ENCODE peak calls at places on chromosomes 11 and 22, in seven cellular contexts. V, F, U, O, T, A and W are unnamed samples.

GRCh38 chr11:60788401-60789110 is 3.4 kb downstream of the MS4A10 start:
- DNase-seq in O (no peak), T (no peak), A (no peak), V (peak; percentile 55), F (no peak), U (no peak), W (no peak)

GRCh38 chr11:35859311-35859710 is 84.6 kb upstream of the LDLRAD3 start:
- DNase-seq in V (no peak), A (no peak), O (no peak), T (no peak), U (no peak), F (no peak), W (no peak)

GRCh38 chr11:87203907-87204602 is 166.3 kb downstream of the TMEM135 start:
- DNase-seq in U (no peak), T (no peak), F (no peak), A (no peak), O (no peak), V (no peak), W (no peak)

GRCh38 chr22:18070556-18071306 is 7.1 kb upstream of the PEX26 start:
- DNase-seq in O (no peak), F (no peak), A (no peak), U (no peak), V (no peak), T (peak; percentile 82), W (peak; percentile 21)

GRCh38 chr11:20873054-20873453 is 203.7 kb downstream of the NELL1 start:
- DNase-seq in O (no peak), T (no peak), V (no peak), A (no peak), F (no peak), U (no peak), W (peak; percentile 12)

GRCh38 chr11:3159296-3160190 is 5.6 kb downstream of the OSBPL5 start:
- DNase-seq in V (peak; percentile 83), A (peak; percentile 74), U (no peak), F (no peak), T (no peak), O (peak; percentile 69), W (no peak)

GRCh38 chr11:31809857-31810778 is 1.0 kb downstream of the PAX6 start:
- DNase-seq in T (no peak), F (no peak), U (no peak), O (no peak), V (peak; percentile 74), A (no peak), W (no peak)

GRCh38 chr22:40966683-40967082 is 15.5 kb downstream of the RBX1 start:
- DNase-seq in U (no peak), T (no peak), F (no peak), V (no peak), O (no peak), A (no peak), W (no peak)

GRCh38 chr11:14625804-14626203 is 17.8 kb upstream of the PDE3B start:
- DNase-seq in T (no peak), F (no peak), U (no peak), V (no peak), O (no peak), A (no peak), W (no peak)

GRCh38 chr22:27780161-27780575 is 21.4 kb downstream of the MN1 start:
- DNase-seq in O (no peak), U (no peak), T (no peak), V (peak; percentile 56), F (no peak), A (peak; percentile 35), W (no peak)

GRCh38 chr11:78346799-78347198 is 70.8 kb downstream of the GAB2 start:
- DNase-seq in T (no peak), V (no peak), U (no peak), F (no peak), A (no peak), O (no peak), W (no peak)

GRCh38 chr22:21646608-21647590 is 4.8 kb downstream of the SDF2L1 start:
- DNase-seq in U (no peak), F (peak; percentile 67), V (no peak), T (no peak), O (peak; percentile 71), A (peak; percentile 56), W (peak; percentile 86)

GRCh38 chr11:44753965-44754645 is 27.3 kb downstream of the TSPAN18 start:
- DNase-seq in V (no peak), F (no peak), U (no peak), T (no peak), O (no peak), A (no peak), W (no peak)

GRCh38 chr22:25692392-25692791 is 49.6 kb upstream of the MYO18B start:
- DNase-seq in V (no peak), U (no peak), A (no peak), F (no peak), O (no peak), T (no peak), W (no peak)

GRCh38 chr22:49975543-49976389 is 15.2 kb downstream of the PIM3 start:
- DNase-seq in O (no peak), U (no peak), A (peak; percentile 10), V (peak; percentile 75), F (peak; percentile 48), T (no peak), W (no peak)

GRCh38 chr11:86446924-86447285 is 72.2 kb downstream of the CCDC81 start:
- DNase-seq in O (no peak), F (no peak), T (no peak), U (no peak), V (no peak), A (no peak), W (no peak)

GRCh38 chr11:96969251-96969650 is 579.4 kb downstream of the JRKL start:
- DNase-seq in F (no peak), O (no peak), A (no peak), T (peak; percentile 2), V (no peak), U (no peak), W (no peak)

GRCh38 chr22:29744902-29745301 is 21.9 kb downstream of the ZMAT5 start:
- DNase-seq in A (no peak), V (no peak), O (no peak), U (no peak), T (peak; percentile 89), F (no peak), W (no peak)

GRCh38 chr11:33976351-33977199 is 75.0 kb upstream of the CAPRIN1 start:
- DNase-seq in F (no peak), V (no peak), U (no peak), T (no peak), A (no peak), O (no peak), W (no peak)